ENCODE peak calls at places on chromosomes 4 and X, in seven cellular contexts. S, Z, T, G, R, B and L are unnamed samples.
A peak's percentile ranks its signal among the peaks of the same experiment; 100 is the strongest.

GRCh38 chr4:137610960-137611359 is 78.7 kb upstream of the PCDH18 start:
- DNase-seq in S (no peak), Z (peak; percentile 29), T (no peak), G (peak; percentile 9), R (peak; percentile 39), B (no peak), L (no peak)

GRCh38 chrX:87528487-87528886 is 10.9 kb downstream of the KLHL4 start:
- DNase-seq in S (no peak), Z (no peak), T (no peak), G (no peak), R (no peak), B (no peak), L (no peak)

GRCh38 chr4:151310124-151310728 is 15.2 kb downstream of the SH3D19 start:
- DNase-seq in S (no peak), Z (no peak), T (no peak), G (no peak), R (no peak), B (no peak), L (no peak)

GRCh38 chr4:11503166-11503565 is 74.5 kb upstream of the HS3ST1 start:
- DNase-seq in S (peak; percentile 81), Z (no peak), T (no peak), G (no peak), R (no peak), B (no peak), L (no peak)

GRCh38 chrX:101136235-101136634 is 38.2 kb downstream of the CENPI start:
- DNase-seq in S (no peak), Z (no peak), T (peak; percentile 2), G (no peak), R (peak; percentile 0), B (peak; percentile 1), L (no peak)

GRCh38 chr4:112386051-112386450 is 88.9 kb downstream of the ALPK1 start:
- DNase-seq in S (no peak), Z (no peak), T (no peak), G (no peak), R (no peak), B (no peak), L (no peak)

GRCh38 chrX:64206556-64207162 is 1.2 kb upstream of the AMER1 start:
- DNase-seq in S (peak; percentile 30), Z (no peak), T (peak; percentile 33), G (peak; percentile 11), R (peak; percentile 29), B (peak; percentile 1), L (no peak)

GRCh38 chrX:132263127-132263526 is 43.9 kb upstream of the RAP2C start:
- DNase-seq in S (no peak), Z (no peak), T (no peak), G (no peak), R (no peak), B (no peak), L (no peak)

GRCh38 chr4:101039367-101039766 is 308.0 kb downstream of the PPP3CA start:
- DNase-seq in S (no peak), Z (no peak), T (no peak), G (no peak), R (no peak), B (no peak), L (no peak)

GRCh38 chrX:131958724-131959123 is 64.4 kb upstream of the STK26 start:
- DNase-seq in S (no peak), Z (no peak), T (no peak), G (no peak), R (no peak), B (no peak), L (no peak)

GRCh38 chrX:1741828-1742394 is 127.1 kb downstream of the ASMT start:
- DNase-seq in S (no peak), Z (no peak), T (no peak), G (no peak), R (no peak), B (no peak), L (no peak)

GRCh38 chr4:114860791-114861190 is 252.6 kb downstream of the NDST4 start:
- DNase-seq in S (no peak), Z (no peak), T (no peak), G (no peak), R (no peak), B (no peak), L (no peak)

GRCh38 chrX:57156397-57157049 is 19.3 kb upstream of the SPIN2A start:
- DNase-seq in S (no peak), Z (peak; percentile 48), T (no peak), G (peak; percentile 28), R (peak; percentile 54), B (peak; percentile 17), L (no peak)

GRCh38 chrX:69036674-69037573 is 128.3 kb downstream of the PJA1 start:
- DNase-seq in S (no peak), Z (no peak), T (no peak), G (no peak), R (no peak), B (no peak), L (no peak)

GRCh38 chrX:68732906-68733493 is 85.5 kb downstream of the STARD8 start:
- DNase-seq in S (peak; percentile 43), Z (peak; percentile 12), T (no peak), G (peak; percentile 36), R (peak; percentile 60), B (peak; percentile 34), L (peak; percentile 3)

GRCh38 chrX:37425370-37425769 is 76.2 kb downstream of the PRRG1 start:
- DNase-seq in S (no peak), Z (no peak), T (no peak), G (no peak), R (peak; percentile 28), B (no peak), L (no peak)

GRCh38 chr4:48813984-48814383 is 16.9 kb upstream of the OCIAD1 start:
- DNase-seq in S (no peak), Z (no peak), T (no peak), G (peak; percentile 94), R (no peak), B (no peak), L (peak; percentile 57)

GRCh38 chr4:121243476-121243875 is 79.4 kb upstream of the TNIP3 start:
- DNase-seq in S (no peak), Z (no peak), T (no peak), G (no peak), R (no peak), B (no peak), L (no peak)

GRCh38 chr4:173192375-173193162 is 24.0 kb downstream of the GALNT7 start:
- DNase-seq in S (no peak), Z (peak; percentile 38), T (no peak), G (no peak), R (no peak), B (no peak), L (no peak)

GRCh38 chrX:108304210-108304609 is 134.0 kb downstream of the COL4A6 start:
- DNase-seq in S (no peak), Z (peak; percentile 30), T (no peak), G (no peak), R (peak; percentile 22), B (no peak), L (no peak)

GRCh38 chrX:41022579-41022978 is 62.7 kb upstream of the USP9X start:
- DNase-seq in S (no peak), Z (no peak), T (no peak), G (no peak), R (peak; percentile 69), B (peak; percentile 85), L (no peak)

GRCh38 chr4:183099537-183100297 is 660 bp downstream of the WWC2 start:
- DNase-seq in S (peak; percentile 37), Z (peak; percentile 38), T (no peak), G (peak; percentile 16), R (peak; percentile 29), B (peak; percentile 35), L (no peak)

GRCh38 chrX:149643496-149643895 is 11.9 kb upstream of the TMEM185A start:
- DNase-seq in S (no peak), Z (no peak), T (no peak), G (no peak), R (no peak), B (no peak), L (no peak)

GRCh38 chr4:38620527-38620926 is 43.5 kb upstream of the KLF3 start:
- DNase-seq in S (no peak), Z (no peak), T (no peak), G (no peak), R (no peak), B (no peak), L (no peak)

GRCh38 chr4:38623260-38623659 is 40.7 kb upstream of the KLF3 start:
- DNase-seq in S (no peak), Z (no peak), T (no peak), G (no peak), R (no peak), B (no peak), L (no peak)

GRCh38 chr4:38621831-38622230 is 42.2 kb upstream of the KLF3 start:
- DNase-seq in S (no peak), Z (no peak), T (no peak), G (no peak), R (no peak), B (no peak), L (no peak)

GRCh38 chr4:38621004-38621684 is 42.9 kb upstream of the KLF3 start:
- DNase-seq in S (no peak), Z (no peak), T (peak; percentile 62), G (no peak), R (peak; percentile 69), B (peak; percentile 95), L (no peak)

GRCh38 chr4:38625508-38625907 is 38.5 kb upstream of the KLF3 start:
- DNase-seq in S (no peak), Z (no peak), T (no peak), G (no peak), R (no peak), B (no peak), L (no peak)
- TF ChIP-seq CTCF in S (no peak), Z (no peak), T (no peak), G (no peak), R (no peak), B (no peak), L (no peak)

DNA sequence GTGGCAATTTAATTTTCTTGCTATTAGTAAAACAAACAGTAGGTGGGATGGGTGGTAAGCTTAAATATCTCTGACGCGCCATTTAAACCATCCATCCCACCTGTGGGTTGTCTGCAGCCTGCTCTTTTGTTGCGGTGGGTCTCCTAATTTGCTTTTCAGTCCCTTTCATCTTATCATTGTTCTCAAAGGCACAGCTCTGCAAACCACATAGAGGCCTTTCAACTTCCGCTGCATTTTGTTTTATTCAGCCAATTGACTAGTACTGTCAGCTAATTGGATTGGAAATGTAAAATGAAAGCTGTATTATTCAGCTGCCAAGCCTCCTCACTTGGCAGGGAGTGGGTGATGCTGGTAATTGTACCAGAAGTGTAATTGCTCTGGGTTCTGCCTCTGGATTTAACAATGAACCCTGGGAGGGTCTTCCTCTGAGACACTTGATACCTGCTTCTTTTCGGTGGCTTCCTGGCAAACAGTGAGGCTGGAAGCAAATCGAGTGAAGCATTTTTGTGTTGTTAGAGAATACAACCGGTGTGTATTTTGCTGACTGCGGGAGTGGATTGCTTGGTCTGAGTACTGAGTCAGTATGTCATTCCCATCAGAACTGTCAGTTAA is 165.6 kb downstream of the FRAS1 start:
- DNase-seq in S (no peak), Z (no peak), T (no peak), G (no peak), R (no peak), B (no peak), L (no peak)
- H3K4me3 ChIP-seq in S (no peak overlapping the region), Z (no peak overlapping the region), T (no peak overlapping the region), G (no peak overlapping the region), R (no peak overlapping the region), B (no peak overlapping the region), L (no peak overlapping the region)

GRCh38 chr4:187478292-187479205 is 517.0 kb upstream of the ZFP42 start:
- DNase-seq in S (no peak), Z (no peak), T (peak; percentile 82), G (no peak), R (peak; percentile 65), B (peak; percentile 35), L (no peak)
- TF ChIP-seq CTCF in S (no peak), Z (no peak), T (no peak), G (no peak), R (no peak), B (no peak), L (no peak)

GRCh38 chrX:120120223-120120622 is 4.5 kb upstream of the RHOXF1 start:
- DNase-seq in S (no peak), Z (no peak), T (no peak), G (no peak), R (no peak), B (no peak), L (no peak)

GRCh38 chrX:120125444-120125843 is 9.7 kb upstream of the RHOXF1 start:
- DNase-seq in S (peak; percentile 59), Z (peak; percentile 1), T (no peak), G (no peak), R (no peak), B (no peak), L (no peak)
- H3K4me3 ChIP-seq in S (no peak overlapping the region), Z (no peak overlapping the region), T (no peak overlapping the region), G (no peak overlapping the region), R (no peak overlapping the region), B (no peak overlapping the region), L (no peak overlapping the region)